ENCODE peak calls at places on chromosomes 7 and 10, in four cellular contexts. O is aorta, T is stomach, F is heart right ventricle. K is an unnamed sample. For H3K4me1 and H3K27me3, the result is how much of the 10 kb centered on the place peaks cover.

GRCh38 chr10:29470355-29470705 is 164.4 kb downstream of the SVIL start:
- DNase-seq in O (no peak), F (no peak), T (no peak), K (peak)

GRCh38 chr10:14386202-14386593 is 55.5 kb upstream of the FRMD4A start:
- DNase-seq in O (peak), T (no peak), F (no peak), K (no peak)

GRCh38 chr7:142496545-142496991 is 238.7 kb upstream of the PRSS58 start:
- DNase-seq in T (no peak), O (no peak), F (no peak), K (peak)

GRCh38 chr10:118590334-118590733 is 5.1 kb downstream of the PRLHR start:
- DNase-seq in F (peak), T (peak), O (no peak), K (no peak)

GRCh38 chr7:36161996-36162395 is 8.9 kb downstream of the EEPD1 start:
- DNase-seq in O (no peak), F (no peak), T (no peak), K (no peak)

GRCh38 chr10:3126741-3127342 is 45.7 kb downstream of the PITRM1 start:
- DNase-seq in F (peak), T (no peak), O (peak), K (no peak)

GRCh38 chr7:107206136-107206535 is 37.3 kb downstream of the HBP1 start:
- DNase-seq in O (no peak), F (no peak), T (no peak), K (no peak)

GRCh38 chr10:131475803-131476202 is 164.3 kb upstream of the TCERG1L start:
- DNase-seq in O (no peak), F (no peak), T (no peak), K (no peak)

GRCh38 chr7:108000875-108001758 is 1.8 kb downstream of the LAMB1 start:
- DNase-seq in F (peak), T (peak), O (peak), K (peak)

GRCh38 chr10:122199070-122199469 is 72.0 kb upstream of the BTBD16 start:
- DNase-seq in T (no peak), O (no peak), F (peak), K (no peak)

GRCh38 chr10:14530465-14530864 is 199.7 kb upstream of the FRMD4A start:
- DNase-seq in O (no peak), F (no peak), T (no peak), K (no peak)

GRCh38 chr7:152495867-152496266 is 60.1 kb upstream of the KMT2C start:
- DNase-seq in F (no peak), T (no peak), O (no peak), K (no peak)

GRCh38 chr7:144738708-144739314 is 97.0 kb downstream of the TPK1 start:
- DNase-seq in F (peak), T (no peak), O (no peak), K (peak)

GRCh38 chr7:68488366-68489060 is 1109.8 kb upstream of the AUTS2 start:
- DNase-seq in F (no peak), T (no peak), O (no peak), K (no peak)

GRCh38 chr7:93015193-93016084 is 102.3 kb downstream of the SAMD9 start:
- DNase-seq in T (no peak), O (no peak), F (no peak), K (no peak)

GRCh38 chr10:43218951-43219837 is 47.7 kb downstream of the RASGEF1A start:
- DNase-seq in T (no peak), F (no peak), O (peak), K (no peak)

GRCh38 chr7:48337012-48337621 is 165.9 kb downstream of the ABCA13 start:
- DNase-seq in T (no peak), F (no peak), O (no peak), K (peak)

GRCh38 chr7:95996174-95996573 is 223.8 kb downstream of the DYNC1I1 start:
- DNase-seq in O (no peak), F (no peak), T (no peak), K (no peak)

GRCh38 chr10:75165684-75166622 is 44.6 kb upstream of the VDAC2 start:
- DNase-seq in T (no peak), F (no peak), O (no peak), K (no peak)

GRCh38 chr7:151454932-151455530 is 15.1 kb upstream of the CRYGN start:
- DNase-seq in F (no peak), T (no peak), O (peak), K (no peak)

GRCh38 chr7:101218236-101219130 is 518 bp downstream of the ZNHIT1 start:
- DNase-seq in F (no peak), T (no peak), O (no peak), K (no peak)

GRCh38 chr7:144908943-144909556 is 73.2 kb upstream of the TPK1 start:
- DNase-seq in O (no peak), F (no peak), T (no peak), K (peak)

GRCh38 chr7:101688183-101688831 is 59.2 kb upstream of the MYL10 start:
- DNase-seq in T (peak), O (peak), F (peak), K (peak)

GRCh38 chr7:26993816-26994810 is 101.7 kb downstream of the HOXA1 start:
- DNase-seq in T (no peak), O (no peak), F (no peak), K (no peak)

GRCh38 chr10:62095341-62096071 is 173.1 kb downstream of the RTKN2 start:
- DNase-seq in F (no peak), O (no peak), T (no peak), K (no peak)

GRCh38 chr7:40493609-40494041 is 358.8 kb downstream of the SUGCT start:
- DNase-seq in T (no peak), F (no peak), O (no peak), K (no peak)

DNA sequence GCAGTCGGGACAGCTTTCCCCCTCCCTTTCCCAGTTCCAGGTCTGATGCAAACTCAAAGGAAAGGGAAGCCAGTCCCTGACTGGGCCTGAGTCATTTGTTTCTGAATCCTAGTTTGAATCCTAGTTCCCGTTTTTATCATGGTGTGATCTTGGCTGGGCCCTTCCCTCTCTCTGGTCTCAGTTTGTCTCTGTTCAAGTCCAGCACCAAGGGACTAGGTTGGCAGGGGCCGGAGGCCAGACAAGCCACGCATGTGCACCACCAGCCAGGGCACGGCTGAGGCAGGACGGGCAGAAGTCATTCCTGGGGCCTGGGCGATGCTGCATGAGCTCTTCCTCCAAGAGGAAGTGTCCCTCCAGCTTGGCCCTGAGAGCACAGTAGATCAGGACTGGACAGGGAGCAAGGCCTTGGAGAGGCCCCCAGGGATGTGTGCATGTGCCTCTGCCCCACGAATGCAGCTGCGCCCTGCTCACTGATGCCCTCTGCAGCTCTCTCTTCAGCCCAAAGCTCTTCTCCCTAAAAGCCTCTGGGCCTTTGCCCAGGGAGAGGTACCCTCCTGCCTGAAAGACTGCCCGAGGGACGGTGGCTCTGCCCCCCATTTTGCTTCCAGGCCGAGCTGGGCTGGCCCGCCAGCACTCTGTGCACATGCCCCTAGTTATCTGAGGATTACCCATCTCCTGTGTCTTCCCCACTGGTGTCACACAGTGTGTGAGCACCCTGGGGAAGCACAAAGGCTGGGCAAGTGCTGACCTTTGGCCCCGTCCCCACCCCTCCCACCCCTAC is 86.7 kb downstream of the ZMIZ1 start:
- DNase-seq in F (peak), O (peak), T (no peak), K (no peak)
- H3K4me1 ChIP-seq in F (half or more), O (under half), T (half or more), K (under half)

GRCh38 chr10:100327701-100328009 is 2.4 kb downstream of the PKD2L1 start:
- DNase-seq in O (no peak), T (no peak), F (no peak), K (no peak)

GRCh38 chr10:100330128-100330527 is at the start of gene PKD2L1:
- DNase-seq in O (no peak), T (no peak), F (no peak), K (no peak)

GRCh38 chr10:100328198-100328597 is 1.8 kb downstream of the PKD2L1 start:
- DNase-seq in O (no peak), T (no peak), F (no peak), K (no peak)

GRCh38 chr10:100325164-100325563 is 4.9 kb downstream of the PKD2L1 start:
- DNase-seq in O (no peak), T (no peak), F (no peak), K (peak)

DNA sequence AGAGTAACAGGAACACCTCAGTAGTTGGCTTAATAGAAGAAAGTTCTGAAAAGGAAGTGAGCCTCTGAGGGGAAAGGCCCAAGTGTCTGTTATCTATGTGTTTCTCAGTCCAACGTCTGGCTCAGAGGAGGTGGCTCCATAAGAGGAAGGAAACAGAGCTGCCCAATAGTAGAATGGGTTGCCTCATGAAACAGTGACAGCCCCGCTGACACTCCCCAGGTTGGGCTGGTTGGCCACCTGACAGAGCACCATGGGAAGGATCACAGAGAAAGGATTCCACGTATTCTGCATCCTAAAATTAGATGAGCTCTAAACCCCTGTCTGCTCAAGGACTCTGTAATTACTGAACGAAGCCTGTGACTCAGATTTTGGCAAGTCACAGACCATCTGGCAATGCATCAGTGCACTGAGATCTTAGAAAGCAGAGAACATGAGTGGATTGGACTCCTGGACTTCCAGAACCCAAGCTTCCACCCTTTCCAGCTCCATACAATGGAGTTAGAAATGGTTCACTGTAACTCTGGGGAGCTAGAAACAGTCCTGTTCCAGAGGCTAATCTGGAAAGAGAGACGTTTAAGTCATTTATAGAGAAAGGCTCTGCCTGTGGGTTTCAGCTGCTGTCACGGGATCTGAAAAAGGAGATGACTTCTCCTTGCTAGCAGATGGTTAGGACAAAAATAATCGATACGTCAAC is 2.9 kb downstream of the PKD2L1 start:
- DNase-seq in T (peak), F (peak), O (peak), K (no peak)
- H3K27me3 ChIP-seq in T (under half), F (under half), O (under half), K (under half)

GRCh38 chr7:2802082-2802481 is 42.0 kb downstream of the GNA12 start:
- DNase-seq in T (no peak), O (no peak), F (no peak), K (no peak)
- H3K4me1 ChIP-seq in T (under half), O (under half), F (under half), K (half or more)

DNA sequence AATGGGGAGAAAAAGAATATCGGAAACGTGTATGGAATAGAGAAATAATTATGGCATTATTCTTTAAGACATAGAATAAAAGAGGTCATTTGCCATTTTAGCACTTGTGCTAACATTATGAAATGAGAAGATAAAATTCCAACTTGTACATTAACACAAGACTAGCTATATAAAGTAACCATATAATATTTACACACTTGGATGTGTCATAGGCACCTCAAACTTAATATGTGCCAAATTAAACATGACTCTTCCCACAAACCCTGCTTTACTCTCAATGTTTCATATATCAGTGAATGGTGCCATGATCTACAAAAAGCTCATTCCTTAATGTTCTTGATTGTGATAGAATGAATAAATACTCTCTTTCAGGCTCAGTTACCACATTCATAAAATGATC is 4.1 kb upstream of the MINDY3 start:
- DNase-seq in T (no peak), O (no peak), F (no peak), K (no peak)
- H3K27me3 ChIP-seq in T (under half), O (under half), F (under half), K (half or more)

GRCh38 chr7:29340691-29341090 is 146.1 kb downstream of the CHN2 start:
- DNase-seq in F (no peak), T (no peak), O (no peak), K (no peak)

GRCh38 chr7:29332875-29333482 is 138.4 kb downstream of the CHN2 start:
- DNase-seq in T (no peak), F (no peak), O (no peak), K (no peak)

GRCh38 chr7:29335188-29336083 is 140.9 kb downstream of the CHN2 start:
- DNase-seq in F (no peak), T (no peak), O (no peak), K (no peak)

GRCh38 chr7:29337628-29338116 is 143.1 kb downstream of the CHN2 start:
- DNase-seq in T (no peak), O (no peak), F (no peak), K (no peak)

GRCh38 chr7:29336851-29337627 is 142.5 kb downstream of the CHN2 start:
- DNase-seq in O (no peak), T (no peak), F (no peak), K (no peak)
- H3K4me1 ChIP-seq in O (under half), T (under half), F (under half), K (under half)

DNA sequence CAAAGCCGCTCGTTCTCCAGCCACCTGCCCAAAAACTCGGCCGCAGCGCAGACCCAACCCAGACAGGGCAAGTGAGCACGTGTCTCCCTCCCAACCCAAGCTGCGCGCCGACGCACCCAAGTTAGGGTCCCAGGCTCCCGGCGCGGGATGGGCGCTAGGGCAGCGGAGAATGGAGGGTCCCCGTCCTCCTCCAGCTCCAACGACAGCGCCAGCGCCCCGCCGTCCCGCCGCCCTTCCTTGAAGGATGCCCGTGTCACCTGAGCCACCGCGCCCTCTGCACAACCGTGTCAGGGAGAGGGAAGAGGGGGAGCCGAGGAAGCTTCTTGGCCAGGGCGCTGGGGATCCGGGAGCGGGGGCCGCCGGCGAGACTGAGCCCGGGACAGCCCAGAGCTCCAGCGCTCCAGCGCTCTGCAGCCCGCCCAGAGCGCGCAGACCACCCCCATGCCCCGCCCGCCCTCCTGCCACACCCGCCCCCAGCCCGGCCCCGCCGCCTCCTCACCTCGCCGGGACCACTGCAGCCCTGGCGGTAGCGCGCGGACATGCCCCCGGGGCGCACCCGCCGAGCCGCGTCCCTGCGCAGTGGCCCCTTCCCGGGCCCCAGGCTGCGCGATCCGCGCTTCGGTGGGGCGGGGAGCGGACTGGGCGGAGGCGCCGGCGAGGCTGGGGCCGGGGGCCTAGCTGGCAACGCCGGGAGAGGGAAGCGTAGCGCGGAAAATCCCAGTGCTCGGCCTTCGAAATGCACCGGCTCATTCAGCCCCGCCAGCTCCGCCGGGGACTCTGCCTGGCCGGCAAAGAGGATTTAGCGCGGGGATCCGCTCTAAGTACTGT is at the start of gene SLC16A12:
- DNase-seq in F (peak), T (no peak), O (peak), K (peak)
- H3K27me3 ChIP-seq in F (under half), T (under half), O (under half), K (half or more)

GRCh38 chr10:79267449-79267848 is 79.8 kb upstream of the PPIF start:
- DNase-seq in T (no peak), O (no peak), F (no peak), K (no peak)

GRCh38 chr10:79268100-79268670 is 79.1 kb upstream of the PPIF start:
- DNase-seq in O (no peak), F (no peak), T (no peak), K (no peak)

GRCh38 chr10:79264942-79265341 is 82.3 kb upstream of the PPIF start:
- DNase-seq in T (no peak), O (no peak), F (peak), K (no peak)

GRCh38 chr10:79266092-79266491 is 81.2 kb upstream of the PPIF start:
- DNase-seq in T (no peak), O (peak), F (no peak), K (no peak)

GRCh38 chr10:79266543-79267312 is 80.5 kb upstream of the PPIF start:
- DNase-seq in F (peak), T (peak), O (peak), K (no peak)
- H3K4me1 ChIP-seq in F (half or more), T (half or more), O (under half), K (under half)

GRCh38 chr7:157618823-157619606 is 282.2 kb downstream of the DNAJB6 start:
- DNase-seq in F (no peak), O (no peak), T (no peak), K (no peak)
- H3K27me3 ChIP-seq in F (under half), O (under half), T (under half), K (under half)

DNA sequence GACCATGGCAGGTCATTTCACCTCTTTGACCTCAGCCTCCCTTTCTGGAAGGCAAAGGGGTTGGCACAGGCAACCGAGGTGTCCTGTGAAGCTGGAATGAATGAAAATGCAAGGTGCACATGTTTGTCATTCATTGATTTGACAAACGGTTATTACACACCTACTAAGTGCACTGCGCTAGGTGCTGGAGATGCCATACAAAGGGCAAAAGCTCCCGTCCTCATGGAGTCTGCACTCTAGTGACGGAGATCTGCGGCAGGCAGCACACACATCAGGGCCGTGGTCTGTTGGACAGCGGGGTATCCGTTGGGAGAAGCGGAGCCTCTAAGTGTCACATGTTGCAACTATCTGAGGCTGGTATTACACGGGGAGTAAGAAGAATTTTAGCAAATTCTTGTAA is 44.2 kb downstream of the PRF1 start:
- DNase-seq in O (peak), F (no peak), T (no peak), K (no peak)
- H3K4me1 ChIP-seq in O (under half), F (under half), T (under half), K (under half)

DNA sequence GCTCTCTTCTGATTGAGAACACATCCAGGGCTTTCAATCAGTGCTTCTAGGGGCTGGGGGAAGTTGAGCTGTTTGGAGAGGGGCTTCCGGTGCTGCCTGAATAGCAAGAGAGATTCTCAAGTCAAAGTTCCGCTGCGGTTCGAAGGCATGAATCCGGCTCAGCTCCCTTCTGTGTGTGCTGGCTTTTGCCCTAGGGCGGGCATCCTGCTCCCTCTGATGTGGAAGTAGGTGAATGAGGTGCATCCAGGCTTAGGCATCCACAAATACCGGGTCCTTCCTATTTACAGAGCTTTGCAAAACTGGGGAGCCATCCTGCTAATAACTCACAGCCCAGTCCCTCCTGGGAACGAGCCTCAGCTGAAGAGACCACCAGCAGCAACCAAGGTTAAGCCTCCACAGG is 62.7 kb downstream of the CHST15 start:
- DNase-seq in O (peak), F (no peak), T (no peak), K (no peak)
- H3K27me3 ChIP-seq in O (under half), F (under half), T (under half), K (under half)